ENCODE peak calls at places on chromosomes 7 and 10, in eight cellular contexts. M is upper lobe of left lung, C is prostate gland, R is transverse colon, Y is H1, W is GM23338, U is spleen, E is HCT116. Q is an unnamed sample.
A peak's percentile ranks its signal among the peaks of the same experiment; 100 is the strongest.

GRCh38 chr10:34157501-34157900 is 657.6 kb downstream of the PARD3 start:
- DNase-seq in M (no peak), C (no peak), R (no peak), Y (no peak), W (no peak), U (no peak), E (no peak), Q (no peak)

GRCh38 chr10:43226851-43227845 is 39.7 kb downstream of the RASGEF1A start:
- DNase-seq in M (peak; percentile 18), C (no peak), R (peak; percentile 4), Y (no peak), W (no peak), U (peak; percentile 71), E (no peak), Q (no peak)

GRCh38 chr7:24653316-24654085 is 80.2 kb downstream of the PALS2 start:
- DNase-seq in M (no peak), C (peak; percentile 37), R (no peak), Y (no peak), W (no peak), U (no peak), E (no peak), Q (no peak)

GRCh38 chr10:34697366-34698247 is 117.5 kb downstream of the PARD3 start:
- DNase-seq in M (no peak), C (no peak), R (no peak), Y (no peak), W (no peak), U (no peak), E (no peak), Q (peak; percentile 29)

GRCh38 chr7:122123746-122124145 is 20.3 kb downstream of the AASS start:
- DNase-seq in M (no peak), C (no peak), R (no peak), Y (no peak), W (no peak), U (no peak), E (no peak), Q (no peak)

GRCh38 chr10:130756651-130757050 is 554.9 kb downstream of the TCERG1L start:
- DNase-seq in M (peak; percentile 11), C (no peak), R (no peak), Y (no peak), W (no peak), U (peak; percentile 33), E (no peak), Q (no peak)

GRCh38 chr10:34018129-34018528 is 683.7 kb upstream of the NRP1 start:
- DNase-seq in M (no peak), C (no peak), R (no peak), Y (no peak), W (no peak), U (no peak), E (no peak), Q (no peak)

GRCh38 chr7:55784151-55784550 is 78.4 kb downstream of the SEPTIN14 start:
- DNase-seq in M (peak; percentile 2), C (no peak), R (no peak), Y (no peak), W (no peak), U (no peak), E (no peak), Q (no peak)

GRCh38 chr10:100896876-100897461 is 15.8 kb upstream of the SLF2 start:
- DNase-seq in M (no peak), C (no peak), R (no peak), Y (no peak), W (no peak), U (no peak), E (no peak), Q (no peak)

GRCh38 chr10:30094601-30095000 is 35.2 kb upstream of the JCAD start:
- DNase-seq in M (no peak), C (no peak), R (no peak), Y (no peak), W (no peak), U (no peak), E (no peak), Q (no peak)

GRCh38 chr10:30088178-30088577 is 28.8 kb upstream of the JCAD start:
- DNase-seq in M (no peak), C (no peak), R (no peak), Y (no peak), W (peak; percentile 34), U (no peak), E (no peak), Q (no peak)

GRCh38 chr10:30092151-30092790 is 32.9 kb upstream of the JCAD start:
- DNase-seq in M (no peak), C (no peak), R (no peak), Y (no peak), W (no peak), U (no peak), E (peak; percentile 29), Q (no peak)

GRCh38 chr10:30093303-30093967 is 34.0 kb upstream of the JCAD start:
- DNase-seq in M (no peak), C (no peak), R (no peak), Y (no peak), W (no peak), U (no peak), E (no peak), Q (no peak)

DNA sequence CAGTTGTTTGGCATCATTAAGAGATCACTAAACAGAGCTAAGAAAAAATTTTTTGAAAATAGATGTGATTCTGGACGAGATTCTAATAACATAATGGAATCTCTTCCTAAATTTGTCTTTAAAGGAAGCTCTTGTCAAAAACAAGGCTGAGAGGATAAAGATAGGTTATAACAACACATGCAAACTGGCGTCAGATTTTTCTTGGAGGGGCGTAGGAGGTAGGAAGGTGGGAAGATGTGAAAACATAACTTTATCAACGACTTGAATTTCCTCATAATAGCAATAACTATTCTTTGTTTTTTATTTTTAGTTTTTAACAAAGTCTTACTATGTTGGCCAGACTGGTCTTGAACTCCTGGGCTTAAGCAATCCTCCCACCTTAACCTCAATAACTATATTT is 31.8 kb upstream of the JCAD start:
- DNase-seq in M (no peak), C (no peak), R (no peak), Y (no peak), W (no peak), U (no peak), E (no peak), Q (no peak)
- H3K4me1 ChIP-seq in M (no peaks in the 10 kb centered on the region), C (no peaks in the 10 kb centered on the region), R (no peaks in the 10 kb centered on the region), Y (peaks cover 3% of the 10 kb centered on the region), W (peaks cover 4% of the 10 kb centered on the region), U (no peaks in the 10 kb centered on the region), E (peaks cover 3% of the 10 kb centered on the region), Q (no peaks in the 10 kb centered on the region)

GRCh38 chr10:133324857-133325260 is 11.8 kb downstream of the CALY start:
- DNase-seq in M (no peak), C (no peak), R (no peak), Y (no peak), W (no peak), U (peak; percentile 81), E (no peak), Q (no peak)

GRCh38 chr10:133324198-133324792 is 12.4 kb downstream of the CALY start:
- DNase-seq in M (peak; percentile 51), C (peak; percentile 29), R (peak; percentile 84), Y (no peak), W (peak; percentile 84), U (peak; percentile 87), E (no peak), Q (no peak)

GRCh38 chr10:133326745-133327650 is 9.7 kb downstream of the CALY start:
- DNase-seq in M (no peak), C (no peak), R (no peak), Y (no peak), W (no peak), U (no peak), E (no peak), Q (no peak)

GRCh38 chr10:133325392-133325760 is 11.3 kb downstream of the CALY start:
- DNase-seq in M (no peak), C (no peak), R (no peak), Y (no peak), W (peak; percentile 28), U (no peak), E (no peak), Q (no peak)

GRCh38 chr10:133325761-133326463 is 10.8 kb downstream of the CALY start:
- DNase-seq in M (no peak), C (no peak), R (no peak), Y (no peak), W (peak; percentile 47), U (no peak), E (no peak), Q (no peak)
- H3K4me3 ChIP-seq in M (no peak overlapping the region), C (peak overlapping the region; percentile 35), R (peak overlapping the region; percentile 33), Y (peak overlapping the region; percentile 69), W (peak overlapping the region; percentile 68), U (peak overlapping the region; percentile 8), E (no peak overlapping the region), Q (peak overlapping the region; percentile 27)

GRCh38 chr10:72525277-72525676 is 100.6 kb downstream of the MICU1 start:
- DNase-seq in M (no peak), C (no peak), R (no peak), Y (no peak), W (no peak), U (no peak), E (no peak), Q (no peak)

GRCh38 chr10:72524489-72524888 is 101.4 kb downstream of the MICU1 start:
- DNase-seq in M (no peak), C (no peak), R (no peak), Y (no peak), W (no peak), U (no peak), E (no peak), Q (no peak)

GRCh38 chr10:72525689-72526088 is 100.2 kb downstream of the MICU1 start:
- DNase-seq in M (no peak), C (no peak), R (no peak), Y (no peak), W (no peak), U (no peak), E (no peak), Q (no peak)

GRCh38 chr10:72523062-72523461 is 102.8 kb downstream of the MICU1 start:
- DNase-seq in M (no peak), C (no peak), R (no peak), Y (no peak), W (no peak), U (no peak), E (no peak), Q (no peak)

GRCh38 chr10:72523932-72524396 is 101.9 kb downstream of the MICU1 start:
- DNase-seq in M (no peak), C (no peak), R (no peak), Y (no peak), W (no peak), U (no peak), E (no peak), Q (no peak)
- TF ChIP-seq POLR2AphosphoS5 in M (no peak), C (no peak), R (no peak), Y (no peak), W (no peak), U (no peak), E (no peak), Q (no peak)

DNA sequence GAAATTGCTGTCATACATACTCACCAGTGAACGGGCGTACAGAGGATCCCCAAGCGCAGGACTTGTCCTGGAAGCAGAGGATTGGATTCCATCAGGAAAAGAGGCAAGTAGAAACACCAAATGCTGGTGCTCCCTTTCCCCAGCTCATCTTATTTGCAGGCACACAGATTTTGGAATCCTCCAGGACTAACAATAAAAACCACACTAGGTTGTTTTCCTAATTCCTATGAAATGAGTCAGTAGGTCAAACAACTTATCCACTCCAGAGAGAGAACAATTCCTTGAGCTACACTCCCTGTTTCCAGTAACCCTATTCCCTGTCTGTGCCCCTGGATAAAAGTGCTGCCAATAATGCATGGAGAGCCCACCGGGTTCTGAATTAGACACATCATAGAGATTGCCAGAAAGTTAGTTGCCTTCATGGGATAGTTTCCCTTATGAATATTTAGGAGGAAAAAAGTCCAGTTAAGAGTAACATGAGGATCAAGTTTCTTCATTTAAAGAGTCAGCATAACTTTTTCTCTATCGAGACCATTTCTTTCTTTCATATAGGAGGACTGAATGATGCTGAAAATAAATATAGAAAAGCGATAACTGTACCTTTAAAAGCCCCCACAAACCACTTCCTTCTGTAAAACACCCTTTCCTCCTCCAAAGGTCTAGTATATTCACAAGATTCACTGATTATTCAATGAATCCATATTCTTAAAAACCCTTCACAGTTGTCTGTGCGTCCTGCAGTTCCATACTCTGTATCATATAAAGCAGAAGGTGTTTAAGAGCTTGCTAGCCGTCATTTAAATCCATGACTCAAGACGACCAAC is 178.3 kb upstream of the KLF14 start:
- DNase-seq in M (no peak), C (no peak), R (no peak), Y (no peak), W (no peak), U (no peak), E (no peak), Q (peak; percentile 70)
- H3K4me1 ChIP-seq in M (peaks cover 65% of the 10 kb centered on the region), C (peaks cover 13% of the 10 kb centered on the region), R (peaks cover 67% of the 10 kb centered on the region), Y (peaks cover 40% of the 10 kb centered on the region), W (peaks cover 45% of the 10 kb centered on the region), U (peaks cover 47% of the 10 kb centered on the region), E (peaks cover 90% of the 10 kb centered on the region), Q (peaks cover 88% of the 10 kb centered on the region)

Q was measured in vagina.